ENCODE peak calls at places on chromosomes 6 and 20, in four cellular contexts. T, Z, L and O are unnamed samples.

GRCh38 chr6:138227316-138227781 is 9.1 kb upstream of the PBOV1 start:
- DNase-seq in T (no peak), Z (no peak), L (peak), O (no peak)

GRCh38 chr6:27617700-27618689 is 145.1 kb upstream of the ZNF184 start:
- DNase-seq in T (no peak), Z (peak), L (peak), O (no peak)

GRCh38 chr6:392441-393390 is 1.2 kb downstream of the IRF4 start:
- DNase-seq in T (peak), Z (no peak), L (no peak), O (no peak)

GRCh38 chr20:52410746-52411317 is 219.3 kb upstream of the ZFP64 start:
- DNase-seq in T (no peak), Z (no peak), L (no peak), O (no peak)

GRCh38 chr20:11328839-11329238 is 588.9 kb upstream of the BTBD3 start:
- DNase-seq in T (no peak), Z (no peak), L (no peak), O (no peak)

GRCh38 chr6:11934638-11935037 is 77.5 kb upstream of the HIVEP1 start:
- DNase-seq in T (no peak), Z (no peak), L (no peak), O (no peak)

GRCh38 chr20:2922957-2923356 is 49.7 kb downstream of the PTPRA start:
- DNase-seq in T (no peak), Z (no peak), L (no peak), O (no peak)

GRCh38 chr6:129370268-129370916 is 339.6 kb downstream of the ARHGAP18 start:
- DNase-seq in T (peak), Z (peak), L (peak), O (peak)

GRCh38 chr20:21308340-21308739 is 5.2 kb downstream of the XRN2 start:
- DNase-seq in T (no peak), Z (no peak), L (no peak), O (no peak)

GRCh38 chr20:48282591-48283228 is 497.4 kb upstream of the SULF2 start:
- DNase-seq in T (no peak), Z (peak), L (no peak), O (no peak)

GRCh38 chr6:134352786-134353480 is 35.0 kb upstream of the SGK1 start:
- DNase-seq in T (no peak), Z (peak), L (no peak), O (peak)

GRCh38 chr20:41862023-41862422 is 243.8 kb upstream of the CHD6 start:
- DNase-seq in T (no peak), Z (no peak), L (peak), O (no peak)